ENCODE peak calls at places on chromosomes 5 and 9, in eight cellular contexts. V is NCI-H69; O is stimulated activated naive B cell treated with anti-CD40 and anti-IgM and Interleukin-4, amounts not matched to agents 10 μg/mL and 1 μg/mL and 100 μg/mL, for 72 hours; W is AML-193; P is mesothelial cell of epicardium; S is choroid plexus epithelial cell; R is bronchial epithelial cell; H is fibroblast of mammary gland. A is an unnamed sample.

GRCh38 chr5:128304791-128305190 is 221.2 kb downstream of the SLC12A2 start:
- DNase-seq in O (no peak), S (peak; percentile 23), H (no peak), P (no peak), V (no peak), R (no peak), W (no peak), A (no peak)

GRCh38 chr9:98807070-98807810 is at the start of gene GALNT12:
- DNase-seq in S (no peak), V (peak; percentile 74), R (no peak), W (no peak), H (no peak), P (no peak), O (peak; percentile 21), A (no peak)

GRCh38 chr5:83927140-83927733 is 206.6 kb upstream of the HAPLN1 start:
- DNase-seq in O (peak; percentile 9), S (peak; percentile 80), W (peak; percentile 23), R (peak; percentile 46), P (peak; percentile 80), H (peak; percentile 60), V (peak; percentile 84), A (peak; percentile 51)

GRCh38 chr9:127980056-127980705 is 608 bp downstream of the EEIG1 start:
- DNase-seq in S (peak; percentile 18), W (no peak), P (peak; percentile 73), V (peak; percentile 89), R (no peak), H (no peak), O (peak; percentile 46), A (no peak)

GRCh38 chr9:93302586-93303257 is 118.8 kb downstream of the WNK2 start:
- DNase-seq in W (peak; percentile 39), S (peak; percentile 77), O (peak; percentile 48), P (no peak), V (peak; percentile 83), R (peak; percentile 42), H (peak; percentile 54), A (no peak)

GRCh38 chr5:107215581-107215980 is 455.2 kb downstream of the EFNA5 start:
- DNase-seq in H (no peak), P (no peak), O (no peak), V (peak; percentile 33), R (peak; percentile 56), W (no peak), S (no peak), A (no peak)

GRCh38 chr9:102518324-102518723 is 476.8 kb upstream of the CYLC2 start:
- DNase-seq in O (no peak), W (no peak), S (no peak), H (no peak), R (no peak), P (no peak), V (peak; percentile 49), A (no peak)

GRCh38 chr5:115657883-115658233 is 32.0 kb upstream of the TMED7 start:
- DNase-seq in S (peak; percentile 71), W (no peak), V (no peak), H (peak; percentile 91), O (no peak), P (no peak), R (peak; percentile 90), A (no peak)

GRCh38 chr5:118921946-118922345 is 66.4 kb downstream of the DTWD2 start:
- DNase-seq in O (no peak), H (no peak), P (no peak), W (no peak), S (no peak), R (no peak), V (no peak), A (no peak)

GRCh38 chr9:20618361-20618799 is 3.9 kb downstream of the MLLT3 start:
- DNase-seq in P (no peak), O (no peak), H (peak; percentile 83), W (no peak), S (peak; percentile 72), R (peak; percentile 92), V (peak; percentile 98), A (no peak)

GRCh38 chr5:32329395-32329834 is 16.7 kb upstream of the MTMR12 start:
- DNase-seq in V (peak; percentile 77), P (no peak), S (peak; percentile 83), O (peak; percentile 39), H (peak; percentile 65), W (peak; percentile 59), R (peak; percentile 51), A (peak; percentile 36)

GRCh38 chr9:100700689-100701318 is 122.9 kb downstream of the CAVIN4 start:
- DNase-seq in O (no peak), W (peak; percentile 31), H (peak; percentile 15), S (peak; percentile 23), P (no peak), R (peak; percentile 36), V (peak; percentile 66), A (no peak)

GRCh38 chr5:89457411-89458329 is 574.7 kb upstream of the MEF2C start:
- DNase-seq in P (no peak), S (peak; percentile 13), V (peak; percentile 41), H (peak; percentile 64), R (peak; percentile 81), O (no peak), W (no peak), A (no peak)

GRCh38 chr5:12316812-12317211 is 412.6 kb upstream of the CTNND2 start:
- DNase-seq in O (no peak), H (no peak), P (no peak), S (no peak), W (no peak), V (no peak), R (peak; percentile 52), A (no peak)

GRCh38 chr9:6911901-6912650 is 154.3 kb downstream of the KDM4C start:
- DNase-seq in P (no peak), V (no peak), W (no peak), R (no peak), H (no peak), O (no peak), S (no peak), A (no peak)

GRCh38 chr9:135330307-135330631 is 149.3 kb upstream of the PPP1R26 start:
- DNase-seq in R (no peak), V (no peak), H (no peak), P (peak; percentile 16), O (no peak), S (no peak), W (no peak), A (no peak)

GRCh38 chr5:61228691-61229280 is 66.5 kb upstream of the SMIM15 start:
- DNase-seq in S (peak; percentile 61), R (peak; percentile 84), O (peak; percentile 1), P (no peak), W (no peak), V (peak; percentile 28), H (peak; percentile 55), A (no peak)

GRCh38 chr5:38831909-38832308 is 13.9 kb upstream of the OSMR start:
- DNase-seq in V (peak; percentile 39), R (peak; percentile 59), P (no peak), H (peak; percentile 69), S (peak; percentile 79), W (peak; percentile 3), O (no peak), A (no peak)

GRCh38 chr5:124238350-124238749 is 508.1 kb downstream of the ZNF608 start:
- DNase-seq in H (no peak), P (no peak), S (no peak), O (no peak), V (no peak), R (peak; percentile 69), W (no peak), A (no peak)

GRCh38 chr5:160173-160510 is 31.2 kb upstream of the LRRC14B start:
- DNase-seq in O (no peak), H (peak; percentile 70), P (no peak), V (no peak), W (no peak), S (peak; percentile 82), R (no peak), A (no peak)

GRCh38 chr9:132078369-132079356 is 1.0 kb downstream of the MED27 start:
- DNase-seq in V (peak; percentile 98), H (peak; percentile 88), R (peak; percentile 14), W (no peak), S (peak; percentile 33), O (no peak), P (peak; percentile 65), A (no peak)

GRCh38 chr5:163943546-163943945 is 438.1 kb downstream of the MAT2B start:
- DNase-seq in R (no peak), V (no peak), S (no peak), H (no peak), W (no peak), P (no peak), O (no peak), A (no peak)

GRCh38 chr9:14018061-14018460 is 295.9 kb downstream of the NFIB start:
- DNase-seq in R (peak; percentile 79), P (no peak), S (peak; percentile 83), V (no peak), W (no peak), H (peak; percentile 90), O (no peak), A (no peak)

GRCh38 chr9:125549465-125550215 is 157.4 kb downstream of the MAPKAP1 start:
- DNase-seq in R (no peak), P (no peak), V (peak; percentile 97), S (no peak), O (no peak), W (no peak), H (peak; percentile 72), A (no peak)

GRCh38 chr9:77018058-77019009 is 1.1 kb upstream of the FOXB2 start:
- DNase-seq in P (peak; percentile 68), V (peak; percentile 72), R (no peak), H (no peak), W (no peak), S (no peak), O (no peak), A (no peak)

GRCh38 chr5:32283539-32284377 is 29.0 kb downstream of the MTMR12 start:
- DNase-seq in W (no peak), H (peak; percentile 63), R (peak; percentile 93), S (peak; percentile 58), V (no peak), O (no peak), P (no peak), A (no peak)

GRCh38 chr5:171606414-171607024 is 179.1 kb upstream of the SMIM23 start:
- DNase-seq in W (peak; percentile 15), P (no peak), H (peak; percentile 38), S (peak; percentile 25), O (no peak), R (peak; percentile 17), V (peak; percentile 53), A (no peak)

A was measured in smooth muscle cell of the brain vasculature.